ENCODE peak calls at places on chromosomes 11 and 22, in ten cellular contexts. N is stimulated activated CD4-positive, alpha-beta T cell treated with anti-CD3 and anti-CD28 coated beads, Interleukin-2, amount 100 ng/mL, for 48 hours; H is right atrium auricular region; P is EL; X is testis; B is NCI-H1930; U is IMR-90; G is Right ventricle myocardium superior; W is dermis blood vessel endothelial cell; K is RWPE1. M is an unnamed sample.

GRCh38 chr11:35375332-35376125 is 43.8 kb downstream of the SLC1A2 start:
- DNase-seq in K (no peak), P (no peak), H (no peak), N (no peak), B (no peak), U (no peak), W (no peak), G (no peak), X (no peak), M (no peak)

GRCh38 chr22:38313384-38313955 is 3.8 kb downstream of the CSNK1E start:
- DNase-seq in H (peak), U (peak), K (peak), N (no peak), X (no peak), G (peak), B (no peak), W (peak), P (peak), M (peak)

GRCh38 chr11:47950396-47950795 is 30.0 kb upstream of the PTPRJ start:
- DNase-seq in B (no peak), U (no peak), G (no peak), P (no peak), X (no peak), N (peak), H (no peak), W (no peak), K (no peak), M (no peak)

GRCh38 chr11:116504541-116505149 is 268.1 kb downstream of the BUD13 start:
- DNase-seq in B (no peak), K (no peak), P (no peak), U (no peak), X (no peak), W (no peak), N (no peak), G (no peak), H (no peak), M (no peak)

GRCh38 chr11:18699848-18700261 is 1.3 kb downstream of the TMEM86A start:
- DNase-seq in K (no peak), H (no peak), G (no peak), B (no peak), W (no peak), N (no peak), U (no peak), X (peak), P (no peak), M (no peak)

GRCh38 chr11:43504316-43504950 is 145.7 kb downstream of the TTC17 start:
- DNase-seq in X (peak), H (no peak), N (no peak), K (peak), W (peak), G (no peak), B (peak), U (peak), P (peak), M (peak)

GRCh38 chr22:33492210-33492651 is 428.0 kb downstream of the LARGE1 start:
- DNase-seq in B (no peak), N (no peak), X (no peak), G (no peak), P (no peak), W (no peak), H (no peak), K (no peak), U (no peak), M (no peak)

GRCh38 chr11:116052603-116053537 is 548.7 kb upstream of the CADM1 start:
- DNase-seq in G (no peak), H (no peak), X (no peak), N (no peak), P (no peak), U (no peak), B (no peak), K (no peak), W (no peak), M (no peak)

GRCh38 chr22:30241576-30242371 is 4.8 kb downstream of the LIF start:
- DNase-seq in N (no peak), X (no peak), U (peak), K (no peak), H (no peak), P (no peak), W (no peak), B (no peak), G (no peak), M (no peak)

GRCh38 chr11:38543311-38543710 is 1945.3 kb upstream of the RAG2 start:
- DNase-seq in W (no peak), X (no peak), N (no peak), P (peak), U (peak), B (no peak), K (peak), G (no peak), H (no peak), M (peak)

GRCh38 chr22:47337161-47337621 is 574.7 kb downstream of the TBC1D22A start:
- DNase-seq in H (peak), B (no peak), N (no peak), P (peak), U (peak), G (no peak), W (no peak), K (peak), X (peak), M (peak)

GRCh38 chr11:47289856-47290255 is 19.9 kb downstream of the MADD start:
- DNase-seq in H (no peak), W (no peak), N (no peak), P (no peak), K (no peak), X (no peak), G (no peak), B (no peak), U (no peak), M (no peak)

GRCh38 chr11:15815246-15816209 is 540.8 kb downstream of the SOX6 start:
- DNase-seq in K (no peak), W (no peak), H (no peak), N (no peak), B (no peak), P (no peak), G (no peak), X (no peak), U (no peak), M (peak)

GRCh38 chr22:42343136-42343484 is 72.7 kb upstream of the TCF20 start:
- DNase-seq in X (no peak), P (no peak), G (no peak), N (no peak), B (no peak), K (no peak), U (no peak), H (no peak), W (no peak), M (no peak)

GRCh38 chr22:35446365-35446764 is 46.4 kb downstream of the MCM5 start:
- DNase-seq in N (no peak), B (no peak), K (peak), P (peak), W (peak), H (no peak), G (no peak), U (peak), X (no peak), M (peak)

GRCh38 chr11:85540635-85541034 is 86.5 kb downstream of the DLG2 start:
- DNase-seq in G (no peak), W (no peak), X (peak), P (no peak), H (no peak), N (no peak), K (no peak), B (no peak), U (no peak), M (no peak)

GRCh38 chr11:5626191-5626590 is 1.4 kb downstream of the TRIM34 start:
- DNase-seq in K (peak), X (no peak), U (peak), H (no peak), N (no peak), G (no peak), W (no peak), P (peak), B (no peak), M (peak)

GRCh38 chr11:78652866-78653265 is 78.2 kb upstream of the NARS2 start:
- DNase-seq in W (no peak), G (no peak), X (no peak), B (no peak), P (no peak), N (no peak), U (no peak), K (no peak), H (peak), M (no peak)

GRCh38 chr11:46663277-46663940 is 37.0 kb downstream of the ARHGAP1 start:
- DNase-seq in H (no peak), W (no peak), G (no peak), B (no peak), X (no peak), N (no peak), K (no peak), P (no peak), U (peak), M (no peak)

GRCh38 chr11:5737091-5737490 is 843 bp downstream of the OR56B1 start:
- DNase-seq in G (no peak), X (no peak), N (no peak), H (no peak), K (no peak), P (peak), U (peak), W (no peak), B (no peak), M (peak)

GRCh38 chr11:45374632-45375031 is 88.5 kb upstream of the SYT13 start:
- DNase-seq in U (no peak), W (peak), P (no peak), N (no peak), G (no peak), X (no peak), B (no peak), K (no peak), H (no peak), M (no peak)

GRCh38 chr11:45263773-45264172 is 22.4 kb downstream of the SYT13 start:
- DNase-seq in P (no peak), H (no peak), K (no peak), G (no peak), N (no peak), B (no peak), U (no peak), W (no peak), X (no peak), M (no peak)

GRCh38 chr22:37032535-37033460 is 13.3 kb downstream of the MPST start:
- DNase-seq in P (peak), U (peak), X (no peak), H (peak), W (no peak), N (no peak), K (peak), G (no peak), B (no peak), M (peak)

GRCh38 chr22:25698986-25699385 is 43.0 kb upstream of the MYO18B start:
- DNase-seq in P (no peak), N (no peak), W (no peak), B (no peak), H (no peak), G (no peak), X (no peak), K (no peak), U (no peak), M (no peak)

GRCh38 chr11:70470127-70470526 is 71.8 kb downstream of the CTTN start:
- DNase-seq in K (no peak), H (no peak), B (no peak), N (no peak), G (no peak), X (no peak), P (no peak), U (peak), W (no peak), M (no peak)

GRCh38 chr11:105132716-105133511 is 6.7 kb downstream of the CARD18 start:
- DNase-seq in N (no peak), G (no peak), H (no peak), W (peak), K (peak), B (no peak), P (peak), U (peak), X (no peak), M (peak)

GRCh38 chr11:68040121-68040956 is 1.5 kb downstream of the TCIRG1 start:
- DNase-seq in K (peak), H (peak), G (peak), U (peak), P (peak), N (no peak), W (peak), X (peak), B (no peak), M (no peak)

GRCh38 chr11:86575208-86575855 is 97.1 kb downstream of the ME3 start:
- DNase-seq in B (no peak), P (peak), N (no peak), W (no peak), K (no peak), H (no peak), U (peak), X (no peak), G (no peak), M (peak)

GRCh38 chr22:20436309-20437252 is 1.0 kb downstream of the SCARF2 start:
- DNase-seq in G (peak), X (no peak), U (peak), W (peak), H (no peak), B (no peak), N (no peak), K (no peak), P (peak), M (no peak)